ENCODE peak calls at places on chromosomes 2 and 18, in ten cellular contexts. One of them, this sample, is unnamed.
A peak's percentile ranks its signal among the peaks of the same experiment; 100 is the strongest.

GRCh38 chr18:45517181-45517741 is 98.0 kb upstream of the SLC14A2 start:
- DNase-seq in HCT116: no peak
- DNase-seq in left ventricle myocardium inferior: peak; percentile 65
- DNase-seq in K562: no peak
- DNase-seq in lower lobe of right lung: no peak
- DNase-seq in tibial artery: peak; percentile 88
- DNase-seq in H7: no peak
- DNase-seq in SJSA1: no peak
- DNase-seq in prostate gland: no peak
- DNase-seq in AG04450: no peak
- DNase-seq in this sample: peak; percentile 83

GRCh38 chr2:233912799-233913423 is 4.3 kb upstream of the TRPM8 start:
- DNase-seq in HCT116: no peak
- DNase-seq in left ventricle myocardium inferior: no peak
- DNase-seq in K562: no peak
- DNase-seq in lower lobe of right lung: no peak
- DNase-seq in tibial artery: no peak
- DNase-seq in H7: peak; percentile 58
- DNase-seq in SJSA1: peak; percentile 56
- DNase-seq in prostate gland: no peak
- DNase-seq in AG04450: no peak
- DNase-seq in this sample: no peak

GRCh38 chr2:30287857-30288513 is 56.7 kb downstream of the LBH start:
- DNase-seq in HCT116: no peak
- DNase-seq in left ventricle myocardium inferior: no peak
- DNase-seq in K562: no peak
- DNase-seq in lower lobe of right lung: no peak
- DNase-seq in tibial artery: no peak
- DNase-seq in H7: no peak
- DNase-seq in SJSA1: no peak
- DNase-seq in prostate gland: no peak
- DNase-seq in AG04450: no peak
- DNase-seq in this sample: no peak

GRCh38 chr2:41735446-41735845 is 312.4 kb upstream of the PKDCC start:
- DNase-seq in HCT116: no peak
- DNase-seq in left ventricle myocardium inferior: no peak
- DNase-seq in K562: no peak
- DNase-seq in lower lobe of right lung: no peak
- DNase-seq in tibial artery: no peak
- DNase-seq in H7: no peak
- DNase-seq in SJSA1: no peak
- DNase-seq in prostate gland: no peak
- DNase-seq in AG04450: no peak
- DNase-seq in this sample: no peak

GRCh38 chr2:152436148-152436547 is 101.2 kb downstream of the FMNL2 start:
- DNase-seq in HCT116: no peak
- DNase-seq in left ventricle myocardium inferior: no peak
- DNase-seq in K562: no peak
- DNase-seq in lower lobe of right lung: no peak
- DNase-seq in tibial artery: no peak
- DNase-seq in H7: no peak
- DNase-seq in SJSA1: no peak
- DNase-seq in prostate gland: no peak
- DNase-seq in AG04450: no peak
- DNase-seq in this sample: no peak

GRCh38 chr2:61262699-61263098 is 100.7 kb downstream of the C2orf74 start:
- DNase-seq in HCT116: no peak
- DNase-seq in left ventricle myocardium inferior: no peak
- DNase-seq in K562: no peak
- DNase-seq in lower lobe of right lung: no peak
- DNase-seq in tibial artery: no peak
- DNase-seq in H7: no peak
- DNase-seq in SJSA1: no peak
- DNase-seq in prostate gland: no peak
- DNase-seq in AG04450: no peak
- DNase-seq in this sample: no peak

GRCh38 chr2:120743657-120744056 is 8.0 kb downstream of the GLI2 start:
- DNase-seq in HCT116: no peak
- DNase-seq in left ventricle myocardium inferior: no peak
- DNase-seq in K562: no peak
- DNase-seq in lower lobe of right lung: no peak
- DNase-seq in tibial artery: peak; percentile 11
- DNase-seq in H7: peak; percentile 45
- DNase-seq in SJSA1: peak; percentile 42
- DNase-seq in prostate gland: no peak
- DNase-seq in AG04450: no peak
- DNase-seq in this sample: no peak

GRCh38 chr2:182187130-182187529 is 201.5 kb downstream of the PPP1R1C start:
- DNase-seq in HCT116: no peak
- DNase-seq in left ventricle myocardium inferior: no peak
- DNase-seq in K562: no peak
- DNase-seq in lower lobe of right lung: no peak
- DNase-seq in tibial artery: no peak
- DNase-seq in H7: no peak
- DNase-seq in SJSA1: no peak
- DNase-seq in prostate gland: no peak
- DNase-seq in AG04450: no peak
- DNase-seq in this sample: no peak

GRCh38 chr2:130795431-130795830 is 40.1 kb downstream of the AMER3 start:
- DNase-seq in HCT116: no peak
- DNase-seq in left ventricle myocardium inferior: no peak
- DNase-seq in K562: no peak
- DNase-seq in lower lobe of right lung: no peak
- DNase-seq in tibial artery: no peak
- DNase-seq in H7: no peak
- DNase-seq in SJSA1: no peak
- DNase-seq in prostate gland: no peak
- DNase-seq in AG04450: no peak
- DNase-seq in this sample: no peak

GRCh38 chr18:53971331-53971730 is 253.1 kb downstream of the MBD2 start:
- DNase-seq in HCT116: no peak
- DNase-seq in left ventricle myocardium inferior: no peak
- DNase-seq in K562: no peak
- DNase-seq in lower lobe of right lung: no peak
- DNase-seq in tibial artery: no peak
- DNase-seq in H7: no peak
- DNase-seq in SJSA1: peak; percentile 87
- DNase-seq in prostate gland: no peak
- DNase-seq in AG04450: no peak
- DNase-seq in this sample: no peak

GRCh38 chr18:24986611-24987270 is 365.2 kb downstream of the ZNF521 start:
- DNase-seq in HCT116: no peak
- DNase-seq in left ventricle myocardium inferior: no peak
- DNase-seq in K562: no peak
- DNase-seq in lower lobe of right lung: no peak
- DNase-seq in tibial artery: no peak
- DNase-seq in H7: no peak
- DNase-seq in SJSA1: no peak
- DNase-seq in prostate gland: no peak
- DNase-seq in AG04450: no peak
- DNase-seq in this sample: no peak

GRCh38 chr2:183867206-183867605 is 731.1 kb upstream of the ZNF804A start:
- DNase-seq in HCT116: no peak
- DNase-seq in left ventricle myocardium inferior: no peak
- DNase-seq in K562: no peak
- DNase-seq in lower lobe of right lung: no peak
- DNase-seq in tibial artery: no peak
- DNase-seq in H7: no peak
- DNase-seq in SJSA1: no peak
- DNase-seq in prostate gland: no peak
- DNase-seq in AG04450: no peak
- DNase-seq in this sample: no peak

GRCh38 chr2:38290332-38290731 is 86.7 kb downstream of the ATL2 start:
- DNase-seq in HCT116: no peak
- DNase-seq in left ventricle myocardium inferior: no peak
- DNase-seq in K562: no peak
- DNase-seq in lower lobe of right lung: no peak
- DNase-seq in tibial artery: no peak
- DNase-seq in H7: no peak
- DNase-seq in SJSA1: no peak
- DNase-seq in prostate gland: no peak
- DNase-seq in AG04450: no peak
- DNase-seq in this sample: no peak

GRCh38 chr2:233426619-233427342 is 72.5 kb downstream of the DGKD start:
- DNase-seq in HCT116: peak; percentile 79
- DNase-seq in left ventricle myocardium inferior: no peak
- DNase-seq in K562: peak; percentile 61
- DNase-seq in lower lobe of right lung: no peak
- DNase-seq in tibial artery: peak; percentile 24
- DNase-seq in H7: no peak
- DNase-seq in SJSA1: peak; percentile 65
- DNase-seq in prostate gland: no peak
- DNase-seq in AG04450: peak; percentile 86
- DNase-seq in this sample: no peak

GRCh38 chr2:98869868-98870267 is 66.2 kb downstream of the CRACDL start:
- DNase-seq in HCT116: no peak
- DNase-seq in left ventricle myocardium inferior: no peak
- DNase-seq in K562: no peak
- DNase-seq in lower lobe of right lung: peak; percentile 88
- DNase-seq in tibial artery: no peak
- DNase-seq in H7: no peak
- DNase-seq in SJSA1: no peak
- DNase-seq in prostate gland: peak; percentile 64
- DNase-seq in AG04450: no peak
- DNase-seq in this sample: no peak

GRCh38 chr2:231394201-231395141 is 1.0 kb upstream of the B3GNT7 start:
- DNase-seq in HCT116: no peak
- DNase-seq in left ventricle myocardium inferior: no peak
- DNase-seq in K562: peak; percentile 33
- DNase-seq in lower lobe of right lung: no peak
- DNase-seq in tibial artery: no peak
- DNase-seq in H7: peak; percentile 91
- DNase-seq in SJSA1: no peak
- DNase-seq in prostate gland: no peak
- DNase-seq in AG04450: no peak
- DNase-seq in this sample: no peak

GRCh38 chr18:26083099-26083498 is 7.3 kb downstream of the SS18 start:
- DNase-seq in HCT116: no peak
- DNase-seq in left ventricle myocardium inferior: no peak
- DNase-seq in K562: no peak
- DNase-seq in lower lobe of right lung: no peak
- DNase-seq in tibial artery: no peak
- DNase-seq in H7: no peak
- DNase-seq in SJSA1: no peak
- DNase-seq in prostate gland: no peak
- DNase-seq in AG04450: no peak
- DNase-seq in this sample: no peak

GRCh38 chr2:102423368-102423767 is 408 bp downstream of the IL18RAP start:
- DNase-seq in HCT116: no peak
- DNase-seq in left ventricle myocardium inferior: no peak
- DNase-seq in K562: no peak
- DNase-seq in lower lobe of right lung: no peak
- DNase-seq in tibial artery: no peak
- DNase-seq in H7: no peak
- DNase-seq in SJSA1: no peak
- DNase-seq in prostate gland: no peak
- DNase-seq in AG04450: no peak
- DNase-seq in this sample: no peak
- H3K27me3 ChIP-seq in HCT116: peaks cover 27% of the 10 kb centered on the region
- H3K27me3 ChIP-seq in left ventricle myocardium inferior: peaks cover 33% of the 10 kb centered on the region
- H3K27me3 ChIP-seq in K562: no peaks in the 10 kb centered on the region
- H3K27me3 ChIP-seq in lower lobe of right lung: no peaks in the 10 kb centered on the region
- H3K27me3 ChIP-seq in tibial artery: no peaks in the 10 kb centered on the region
- H3K27me3 ChIP-seq in H7: no peaks in the 10 kb centered on the region
- H3K27me3 ChIP-seq in SJSA1: peaks cover 7% of the 10 kb centered on the region
- H3K27me3 ChIP-seq in prostate gland: peaks cover 2% of the 10 kb centered on the region
- H3K27me3 ChIP-seq in AG04450: peaks cover 9% of the 10 kb centered on the region
- H3K27me3 ChIP-seq in this sample: no peaks in the 10 kb centered on the region

DNA sequence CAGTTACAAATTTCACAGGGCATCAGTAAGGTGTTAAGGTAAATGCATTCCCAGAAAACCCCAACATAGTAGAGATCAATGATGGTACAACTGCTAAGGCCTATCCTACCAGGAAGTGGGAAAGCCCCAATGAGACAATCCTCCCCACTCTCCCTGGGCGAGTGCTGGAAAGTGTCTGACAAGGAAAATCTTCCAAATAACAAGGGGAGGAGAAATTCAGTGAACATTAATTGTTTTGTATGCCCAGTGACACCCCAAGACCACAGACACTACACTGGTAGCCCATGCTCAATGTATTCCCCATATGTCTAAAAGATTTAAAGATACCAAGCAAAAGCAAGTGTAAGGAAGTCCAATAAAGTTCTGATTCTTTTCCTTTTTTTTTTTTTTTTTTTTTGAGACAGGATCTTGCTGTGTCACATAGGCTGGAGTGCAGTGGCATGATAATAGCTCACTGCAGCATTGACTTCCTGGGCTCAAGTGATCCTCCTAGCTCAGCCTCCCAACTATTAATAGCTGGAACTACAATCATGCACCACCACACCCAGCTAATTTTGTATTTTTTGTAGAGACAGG is 24.7 kb downstream of the B4GALT6 start:
- DNase-seq in HCT116: no peak
- DNase-seq in left ventricle myocardium inferior: no peak
- DNase-seq in K562: no peak
- DNase-seq in lower lobe of right lung: no peak
- DNase-seq in tibial artery: no peak
- DNase-seq in H7: no peak
- DNase-seq in SJSA1: no peak
- DNase-seq in prostate gland: no peak
- DNase-seq in AG04450: no peak
- DNase-seq in this sample: no peak
- H3K27me3 ChIP-seq in HCT116: no peaks in the 10 kb centered on the region
- H3K27me3 ChIP-seq in left ventricle myocardium inferior: no peaks in the 10 kb centered on the region
- H3K27me3 ChIP-seq in K562: no peaks in the 10 kb centered on the region
- H3K27me3 ChIP-seq in lower lobe of right lung: no peaks in the 10 kb centered on the region
- H3K27me3 ChIP-seq in tibial artery: no peaks in the 10 kb centered on the region
- H3K27me3 ChIP-seq in H7: no peaks in the 10 kb centered on the region
- H3K27me3 ChIP-seq in SJSA1: no peaks in the 10 kb centered on the region
- H3K27me3 ChIP-seq in prostate gland: no peaks in the 10 kb centered on the region
- H3K27me3 ChIP-seq in AG04450: no peaks in the 10 kb centered on the region
- H3K27me3 ChIP-seq in this sample: no peaks in the 10 kb centered on the region

GRCh38 chr2:240295256-240296103 is 140.0 kb upstream of the GPC1 start:
- DNase-seq in HCT116: no peak
- DNase-seq in left ventricle myocardium inferior: no peak
- DNase-seq in K562: no peak
- DNase-seq in lower lobe of right lung: no peak
- DNase-seq in tibial artery: peak; percentile 44
- DNase-seq in H7: peak; percentile 32
- DNase-seq in SJSA1: no peak
- DNase-seq in prostate gland: no peak
- DNase-seq in AG04450: no peak
- DNase-seq in this sample: no peak
- H3K27me3 ChIP-seq in HCT116: no peaks in the 10 kb centered on the region
- H3K27me3 ChIP-seq in left ventricle myocardium inferior: no peaks in the 10 kb centered on the region
- H3K27me3 ChIP-seq in K562: peaks cover 5% of the 10 kb centered on the region
- H3K27me3 ChIP-seq in lower lobe of right lung: no peaks in the 10 kb centered on the region
- H3K27me3 ChIP-seq in tibial artery: no peaks in the 10 kb centered on the region
- H3K27me3 ChIP-seq in H7: no peaks in the 10 kb centered on the region
- H3K27me3 ChIP-seq in SJSA1: no peaks in the 10 kb centered on the region
- H3K27me3 ChIP-seq in prostate gland: no peaks in the 10 kb centered on the region
- H3K27me3 ChIP-seq in AG04450: peaks cover 19% of the 10 kb centered on the region
- H3K27me3 ChIP-seq in this sample: no peaks in the 10 kb centered on the region

DNA sequence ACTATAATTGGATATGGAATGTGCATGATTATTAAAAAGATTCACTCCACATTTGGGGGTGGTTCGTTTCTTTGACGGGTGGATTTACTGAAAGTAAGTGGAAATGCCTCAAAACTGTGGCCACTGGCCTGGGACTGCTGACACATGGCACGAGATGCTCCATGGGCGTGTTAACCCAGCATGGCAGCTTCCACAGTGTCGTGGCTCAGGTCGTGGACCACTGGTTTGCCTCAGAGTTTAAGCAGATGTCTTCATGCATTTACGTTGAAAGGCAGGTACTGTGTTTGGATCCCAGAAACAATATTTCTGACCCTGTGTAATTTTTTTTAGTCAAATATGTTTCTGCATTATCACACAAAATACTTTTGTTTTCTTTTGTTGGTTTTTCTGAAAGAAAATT is 242.0 kb downstream of the GBX2 start:
- DNase-seq in HCT116: no peak
- DNase-seq in left ventricle myocardium inferior: no peak
- DNase-seq in K562: no peak
- DNase-seq in lower lobe of right lung: no peak
- DNase-seq in tibial artery: no peak
- DNase-seq in H7: no peak
- DNase-seq in SJSA1: no peak
- DNase-seq in prostate gland: no peak
- DNase-seq in AG04450: no peak
- DNase-seq in this sample: no peak
- H3K27me3 ChIP-seq in HCT116: no peaks in the 10 kb centered on the region
- H3K27me3 ChIP-seq in left ventricle myocardium inferior: no peaks in the 10 kb centered on the region
- H3K27me3 ChIP-seq in K562: no peaks in the 10 kb centered on the region
- H3K27me3 ChIP-seq in lower lobe of right lung: no peaks in the 10 kb centered on the region
- H3K27me3 ChIP-seq in tibial artery: no peaks in the 10 kb centered on the region
- H3K27me3 ChIP-seq in H7: no peaks in the 10 kb centered on the region
- H3K27me3 ChIP-seq in SJSA1: no peaks in the 10 kb centered on the region
- H3K27me3 ChIP-seq in prostate gland: no peaks in the 10 kb centered on the region
- H3K27me3 ChIP-seq in AG04450: no peaks in the 10 kb centered on the region
- H3K27me3 ChIP-seq in this sample: no peaks in the 10 kb centered on the region

This sample was measured in aorta.